ENCODE peak calls at places on chromosomes 7 and 10, in four cellular contexts. J is hypothalamus, B is adrenal gland, S is activated T-cell treated with anti-CD3 and anti-CD28 coated beads for 1 hour. Q is an unnamed sample.

GRCh38 chr7:83524286-83525075 is 124.5 kb downstream of the SEMA3E start:
- DNase-seq in J (no peak), B (no peak), S (no peak), Q (no peak)

GRCh38 chr7:135192914-135193536 is 18.3 kb downstream of the WDR91 start:
- DNase-seq in J (no peak), B (no peak), S (no peak), Q (peak; percentile 81)

GRCh38 chr7:87220026-87220733 is 648 bp upstream of the TMEM243 start:
- DNase-seq in J (peak; percentile 73), B (peak; percentile 85), S (peak; percentile 72), Q (peak; percentile 79)

GRCh38 chr10:44935961-44936285 is 23.7 kb upstream of the RASSF4 start:
- DNase-seq in J (no peak), B (no peak), S (no peak), Q (no peak)

GRCh38 chr10:65950075-65950474 is 975.8 kb upstream of the LRRTM3 start:
- DNase-seq in J (no peak), B (no peak), S (no peak), Q (no peak)

GRCh38 chr7:150824379-150825177 is 24.0 kb downstream of the TMEM176A start:
- DNase-seq in J (no peak), B (no peak), S (no peak), Q (no peak)

GRCh38 chr7:117675519-117676137 is 195.8 kb downstream of the CFTR start:
- DNase-seq in J (no peak), B (no peak), S (no peak), Q (no peak)

GRCh38 chr7:75993689-75994387 is 557 bp downstream of the TMEM120A start:
- DNase-seq in J (peak; percentile 59), B (peak; percentile 95), S (no peak), Q (peak; percentile 58)

GRCh38 chr7:118872568-118872967 is 648.1 kb downstream of the ANKRD7 start:
- DNase-seq in J (no peak), B (no peak), S (no peak), Q (no peak)

GRCh38 chr7:129535896-129536295 is 33.6 kb downstream of the SMKR1 start:
- DNase-seq in J (no peak), B (no peak), S (no peak), Q (no peak)

GRCh38 chr10:37860494-37861190 is 3.2 kb upstream of the ZNF248 start:
- DNase-seq in J (no peak), B (no peak), S (no peak), Q (no peak)

GRCh38 chr10:132377326-132377725 is 19.7 kb upstream of the PWWP2B start:
- DNase-seq in J (no peak), B (no peak), S (no peak), Q (no peak)

GRCh38 chr7:44572771-44573170 is 937 bp downstream of the DDX56 start:
- DNase-seq in J (no peak), B (peak; percentile 30), S (no peak), Q (no peak)

GRCh38 chr7:146375155-146375554 is 258.6 kb downstream of the CNTNAP2 start:
- DNase-seq in J (no peak), B (no peak), S (no peak), Q (no peak)

GRCh38 chr10:5488272-5489161 is 10.9 kb downstream of the CALML5 start:
- DNase-seq in J (no peak), B (no peak), S (no peak), Q (peak; percentile 86)